ENCODE peak calls at places on chromosomes 4 and X, in ten cellular contexts. R, M, L, X, F, N, T, K, U and I are unnamed samples.

GRCh38 chr4:67934628-67935027 is 28.7 kb downstream of the TMPRSS11A start:
- DNase-seq in L (no peak), X (no peak), N (no peak), U (no peak), K (no peak), T (no peak), M (no peak), F (no peak), R (no peak), I (no peak)

GRCh38 chr4:7197910-7198309 is 5.6 kb downstream of the SORCS2 start:
- DNase-seq in M (no peak), U (no peak), X (no peak), T (peak), L (no peak), R (no peak), K (no peak), F (peak), N (no peak), I (peak)

GRCh38 chr4:2829933-2830451 is 13.7 kb upstream of the ADD1 start:
- DNase-seq in N (no peak), R (no peak), X (no peak), K (no peak), L (peak), M (no peak), T (peak), F (peak), U (no peak), I (peak)

GRCh38 chr4:10584042-10584441 is 100.5 kb downstream of the CLNK start:
- DNase-seq in U (no peak), M (no peak), K (peak), R (no peak), F (no peak), L (peak), N (no peak), T (no peak), X (peak), I (no peak)

GRCh38 chrX:40012800-40013682 is 84.7 kb downstream of the BCOR start:
- DNase-seq in L (peak), M (peak), R (peak), T (peak), K (peak), U (no peak), N (peak), F (peak), X (peak), I (no peak)

GRCh38 chr4:140754918-140755810 is 1.0 kb downstream of the TBC1D9 start:
- DNase-seq in U (no peak), X (no peak), N (no peak), K (no peak), M (no peak), R (no peak), T (no peak), F (no peak), L (peak), I (no peak)

GRCh38 chr4:13543091-13543581 is 1.2 kb downstream of the NKX3-2 start:
- DNase-seq in F (no peak), R (no peak), X (peak), L (no peak), N (no peak), M (no peak), U (no peak), T (peak), K (no peak), I (no peak)

GRCh38 chr4:7043521-7044414 is 596 bp downstream of the TADA2B start:
- DNase-seq in N (no peak), M (peak), U (peak), L (peak), R (no peak), K (peak), X (no peak), T (peak), F (no peak), I (no peak)

GRCh38 chr4:169103966-169104412 is 93.9 kb upstream of the CBR4 start:
- DNase-seq in T (no peak), M (no peak), N (no peak), X (no peak), K (peak), F (no peak), R (no peak), L (peak), U (no peak), I (no peak)

GRCh38 chr4:145796338-145796737 is 116.4 kb downstream of the C4orf51 start:
- DNase-seq in T (no peak), X (no peak), M (no peak), F (no peak), L (no peak), R (no peak), U (no peak), K (no peak), N (no peak), I (no peak)

GRCh38 chr4:52038109-52038912 is at the start of gene SGCB:
- DNase-seq in U (peak), T (peak), N (no peak), X (peak), R (peak), M (peak), L (no peak), F (peak), K (peak), I (no peak)

GRCh38 chrX:119981286-119982070 is 37.9 kb upstream of the NKAP start:
- DNase-seq in X (peak), N (no peak), F (no peak), R (peak), M (no peak), U (no peak), L (peak), T (no peak), K (peak), I (no peak)

DNA sequence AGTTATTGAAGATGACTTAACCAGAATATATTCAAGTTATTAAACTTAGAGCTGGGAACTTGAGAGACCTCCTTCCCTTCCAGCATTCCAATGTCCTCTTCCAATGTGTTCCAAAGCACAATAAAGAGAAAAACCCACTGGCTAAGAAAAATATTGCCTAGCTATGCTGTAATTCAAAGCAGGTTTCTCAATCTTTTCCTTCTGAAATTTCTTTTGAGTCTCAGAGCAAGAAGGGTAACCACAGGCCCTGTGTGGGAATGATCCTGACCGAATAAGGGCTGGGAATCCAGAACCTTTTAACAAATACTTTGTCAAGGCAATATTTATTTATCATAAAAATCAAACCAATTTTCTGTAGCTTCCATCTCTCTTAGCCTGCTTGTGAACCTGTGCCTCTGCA is 150.7 kb upstream of the SFRP2 start:
- DNase-seq in T (no peak), M (no peak), R (no peak), N (no peak), U (no peak), F (no peak), K (no peak), X (no peak), L (no peak), I (no peak)
- TF ChIP-seq CTCF in T (no peak), M (no peak), R (no peak), N (no peak), U (no peak), F (no peak), K (no peak), X (no peak), L (no peak), I (no peak)

GRCh38 chr4:40829586-40829985 is 79.8 kb downstream of the NSUN7 start:
- DNase-seq in R (no peak), F (no peak), T (no peak), N (no peak), M (no peak), K (peak), X (no peak), L (no peak), U (no peak), I (peak)
- TF ChIP-seq CTCF in R (no peak), F (no peak), T (no peak), N (no peak), M (no peak), K (no peak), X (no peak), L (no peak), U (no peak), I (no peak)

GRCh38 chr4:57425610-57426009 is 315.4 kb upstream of the IGFBP7 start:
- DNase-seq in M (no peak), X (no peak), F (no peak), T (no peak), K (no peak), U (no peak), N (no peak), R (no peak), L (no peak), I (no peak)

GRCh38 chr4:57430706-57431105 is 320.5 kb upstream of the IGFBP7 start:
- DNase-seq in L (no peak), F (no peak), K (no peak), R (no peak), M (no peak), X (no peak), N (no peak), U (no peak), T (no peak), I (no peak)

GRCh38 chr4:57424231-57424897 is 314.2 kb upstream of the IGFBP7 start:
- DNase-seq in M (no peak), T (no peak), N (no peak), L (peak), U (no peak), R (no peak), X (no peak), K (peak), F (no peak), I (no peak)

GRCh38 chr4:57426779-57427395 is 316.7 kb upstream of the IGFBP7 start:
- DNase-seq in L (peak), K (peak), T (peak), U (no peak), F (peak), M (peak), X (peak), R (peak), N (peak), I (no peak)
- TF ChIP-seq CTCF in L (peak), K (peak), T (peak), U (no peak), F (peak), M (peak), X (peak), R (peak), N (peak), I (peak)

GRCh38 chrX:100652266-100652665 is 8.3 kb downstream of the SRPX2 start:
- DNase-seq in L (no peak), K (no peak), M (no peak), T (no peak), F (no peak), U (no peak), R (no peak), X (no peak), N (no peak), I (no peak)

GRCh38 chrX:100658936-100659335 is 14.9 kb downstream of the SRPX2 start:
- DNase-seq in X (no peak), F (no peak), R (no peak), M (no peak), K (no peak), U (no peak), T (no peak), L (peak), N (no peak), I (no peak)

GRCh38 chrX:100649550-100650356 is 5.8 kb downstream of the SRPX2 start:
- DNase-seq in U (no peak), M (no peak), F (peak), K (peak), X (no peak), T (no peak), R (peak), N (no peak), L (peak), I (no peak)

GRCh38 chrX:100650841-100651240 is 6.8 kb downstream of the SRPX2 start:
- DNase-seq in N (no peak), R (no peak), M (no peak), T (no peak), L (no peak), F (no peak), U (no peak), K (no peak), X (no peak), I (no peak)

DNA sequence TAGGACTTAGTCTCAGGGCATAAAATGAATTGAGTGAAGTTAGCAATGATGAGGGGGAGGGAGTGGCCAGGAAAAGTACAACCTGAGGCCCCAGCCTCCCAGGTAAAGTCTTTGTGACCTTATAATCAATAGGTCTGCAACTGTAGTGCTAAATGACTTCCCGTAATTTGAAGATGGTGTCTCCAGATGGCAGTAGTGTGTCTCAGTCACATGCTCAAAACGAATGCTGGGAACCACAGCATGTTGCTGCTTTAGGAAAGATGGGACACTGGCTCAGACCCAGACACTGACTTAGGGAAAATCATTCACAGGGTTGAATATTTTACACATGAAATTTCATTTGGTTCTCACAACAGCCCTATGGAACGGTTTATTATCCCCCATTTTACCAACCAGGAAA is 10.3 kb downstream of the SRPX2 start:
- DNase-seq in F (no peak), T (no peak), R (no peak), U (no peak), N (no peak), M (peak), K (peak), L (peak), X (no peak), I (no peak)
- TF ChIP-seq CTCF in F (no peak), T (no peak), R (peak), U (no peak), N (no peak), M (peak), K (no peak), L (peak), X (peak), I (no peak)

GRCh38 chrX:152821145-152821765 is 9.3 kb downstream of the CETN2 start:
- DNase-seq in R (peak), M (peak), K (peak), X (no peak), T (no peak), F (no peak), U (no peak), N (no peak), L (peak), I (no peak)
- TF ChIP-seq CTCF in R (peak), M (peak), K (peak), X (peak), T (peak), F (peak), U (no peak), N (peak), L (peak), I (peak)

DNA sequence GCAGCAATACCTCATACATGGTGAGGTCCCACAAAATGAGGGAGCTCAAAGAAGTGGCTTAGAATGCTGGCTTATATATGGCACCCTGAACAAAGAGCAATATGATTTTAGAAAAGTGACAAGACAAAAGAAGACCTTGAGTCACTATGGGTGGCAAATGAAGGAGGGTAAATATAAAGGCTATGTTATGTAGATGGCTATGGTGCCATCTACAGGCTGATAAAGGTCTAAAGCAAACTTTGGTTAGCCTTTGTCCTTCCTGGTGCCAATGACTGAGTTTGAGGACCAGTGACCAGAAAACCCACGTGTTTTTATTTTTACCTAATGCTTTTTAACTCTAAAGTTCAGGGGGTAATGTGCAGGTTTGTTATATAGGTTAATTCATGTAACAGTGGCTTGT is 151.8 kb downstream of the CCNG2 start:
- DNase-seq in M (peak), X (peak), T (no peak), K (peak), U (no peak), F (no peak), N (peak), L (peak), R (no peak), I (no peak)
- TF ChIP-seq CTCF in M (peak), X (peak), T (peak), K (peak), U (no peak), F (peak), N (no peak), L (peak), R (no peak), I (no peak)

GRCh38 chr4:160514126-160514525 is 1411.2 kb downstream of the RAPGEF2 start:
- DNase-seq in R (no peak), N (no peak), M (no peak), U (no peak), F (no peak), L (peak), K (no peak), T (no peak), X (no peak), I (no peak)

GRCh38 chr4:160505724-160506123 is 1402.8 kb downstream of the RAPGEF2 start:
- DNase-seq in R (no peak), L (no peak), M (no peak), T (no peak), X (no peak), N (no peak), U (no peak), K (no peak), F (no peak), I (no peak)

DNA sequence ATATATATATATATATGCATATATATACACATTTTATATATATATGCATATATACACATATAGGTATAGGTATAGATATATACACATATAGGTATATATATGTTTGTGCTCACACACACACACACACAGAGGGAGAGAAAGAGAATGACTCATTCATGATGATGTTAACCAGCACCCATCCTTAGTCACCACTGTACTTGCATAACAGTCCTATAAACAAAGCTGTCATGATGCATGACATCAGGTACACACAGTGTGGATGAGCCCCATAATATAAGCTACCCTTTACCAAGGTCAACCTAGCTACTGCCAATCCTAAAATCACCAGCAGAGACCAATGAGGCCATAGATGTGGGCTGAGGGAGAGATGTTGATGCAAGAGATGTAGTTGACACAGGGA is 1408.0 kb downstream of the RAPGEF2 start:
- DNase-seq in M (peak), X (no peak), R (no peak), N (no peak), U (no peak), T (no peak), K (no peak), F (no peak), L (peak), I (no peak)
- TF ChIP-seq CTCF in M (no peak), X (no peak), R (no peak), N (no peak), U (no peak), T (no peak), K (no peak), F (no peak), L (no peak), I (no peak)

DNA sequence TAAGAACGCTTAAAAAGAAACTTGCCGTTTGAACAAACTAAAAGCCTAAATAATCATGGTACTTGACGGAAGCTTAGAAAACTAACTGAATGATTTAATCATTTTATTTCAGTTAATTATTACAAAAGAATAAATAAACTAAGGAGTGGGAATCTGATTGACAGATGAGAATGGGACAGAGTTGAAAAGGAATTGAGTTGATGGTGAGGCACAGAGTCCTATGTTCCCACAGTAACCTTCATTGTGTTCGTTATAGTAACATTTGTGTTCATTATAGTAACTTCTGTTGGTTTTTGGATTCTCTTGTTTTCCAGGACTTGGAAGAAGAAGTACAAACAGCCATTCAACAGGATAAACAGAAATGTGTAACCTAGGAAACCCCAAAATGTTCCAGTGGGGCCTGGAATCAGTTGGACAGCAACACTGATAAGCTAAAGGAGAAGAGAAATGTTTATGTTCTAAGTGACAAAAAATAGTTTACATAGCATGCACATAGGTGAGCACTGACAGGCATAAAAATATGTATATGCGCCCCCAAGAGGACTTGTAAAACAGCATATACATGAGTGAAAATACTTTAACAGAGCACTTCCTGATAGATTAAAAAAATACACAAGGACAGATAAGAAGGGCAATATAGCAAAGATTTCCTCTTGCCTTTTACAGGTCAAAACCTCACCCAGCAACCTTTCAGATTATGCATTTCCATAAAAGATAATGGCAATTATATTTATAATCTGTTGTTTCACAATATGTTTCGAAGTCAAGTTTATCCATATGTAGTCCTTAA is 218.6 kb upstream of the HTR2C start:
- DNase-seq in R (no peak), U (no peak), L (no peak), K (no peak), M (no peak), X (no peak), F (no peak), T (no peak), N (no peak), I (no peak)
- TF ChIP-seq CTCF in R (no peak), U (no peak), L (no peak), K (no peak), M (no peak), X (no peak), F (no peak), T (no peak), N (no peak), I (no peak)

GRCh38 chr4:176207839-176208238 is 12.5 kb upstream of the SPATA4 start:
- DNase-seq in X (no peak), K (no peak), U (no peak), L (no peak), M (no peak), F (no peak), R (no peak), N (no peak), T (no peak), I (no peak)

GRCh38 chr4:176210579-176211296 is 15.4 kb upstream of the SPATA4 start:
- DNase-seq in R (no peak), X (no peak), N (no peak), T (no peak), U (no peak), F (no peak), M (no peak), L (no peak), K (no peak), I (no peak)

GRCh38 chr4:176210101-176210500 is 14.7 kb upstream of the SPATA4 start:
- DNase-seq in F (no peak), M (no peak), L (no peak), X (no peak), T (no peak), N (no peak), K (no peak), R (no peak), U (no peak), I (no peak)

GRCh38 chr4:176209535-176209934 is 14.2 kb upstream of the SPATA4 start:
- DNase-seq in X (no peak), T (no peak), U (no peak), F (no peak), L (no peak), M (no peak), R (no peak), K (no peak), N (no peak), I (no peak)

DNA sequence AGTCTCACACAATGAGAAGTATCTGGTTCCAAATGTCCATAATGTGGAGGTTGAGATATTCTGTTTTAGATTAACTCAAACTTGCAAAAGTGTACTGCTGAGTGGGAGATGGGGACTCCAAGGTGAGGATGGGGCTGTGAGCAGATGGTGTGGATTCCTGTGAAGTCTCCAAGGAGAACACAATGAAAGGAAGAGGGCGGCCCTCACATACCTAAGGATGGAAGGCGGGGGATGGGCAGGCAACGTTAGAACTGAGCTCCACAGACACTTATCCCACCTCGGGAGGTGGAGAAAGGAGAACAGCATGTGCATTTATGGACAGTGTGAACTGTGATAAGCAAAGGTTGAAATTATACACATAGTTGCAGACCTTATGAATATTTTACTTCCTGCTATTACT is 9.9 kb upstream of the SPATA4 start:
- DNase-seq in M (no peak), L (no peak), T (no peak), K (no peak), F (no peak), U (no peak), R (no peak), X (no peak), N (no peak), I (no peak)
- TF ChIP-seq CTCF in M (no peak), L (no peak), T (no peak), K (no peak), F (no peak), U (no peak), R (no peak), X (no peak), N (no peak), I (no peak)